ENCODE peak calls at places on chromosomes 1 and 21, in seven cellular contexts. X is neuronal stem cell, U is mesendoderm, W is mesenchymal stem cell, D is trophoblast cell, S is H9, J is H1. K is an unnamed sample.

GRCh38 chr1:32939655-32940371 is 24.8 kb downstream of the RNF19B start:
- DNase-seq in J (no peak), U (no peak), X (no peak), S (no peak), D (no peak), W (peak; percentile 77), K (peak; percentile 96)

GRCh38 chr21:30979054-30979453 is 59.2 kb downstream of the KRTAP19-8 start:
- DNase-seq in U (no peak), D (no peak), S (no peak), J (no peak), X (no peak), W (no peak), K (no peak)

GRCh38 chr1:181061891-181062777 is 26.4 kb upstream of the IER5 start:
- DNase-seq in U (no peak), W (no peak), X (no peak), S (no peak), D (peak; percentile 25), J (no peak), K (no peak)

GRCh38 chr1:180155202-180155682 is 573 bp downstream of the QSOX1 start:
- DNase-seq in U (peak; percentile 44), J (peak; percentile 59), X (no peak), D (peak; percentile 33), W (peak; percentile 24), S (no peak), K (no peak)

GRCh38 chr1:155127105-155127671 is 488 bp upstream of the EFNA1 start:
- DNase-seq in X (no peak), J (peak; percentile 63), W (peak; percentile 76), S (peak; percentile 52), D (peak; percentile 80), U (peak; percentile 81), K (peak; percentile 57)

GRCh38 chr1:110384581-110385321 is 6.1 kb downstream of the SLC16A4 start:
- DNase-seq in U (no peak), W (no peak), S (no peak), D (no peak), X (no peak), J (no peak), K (no peak)

GRCh38 chr1:24990136-24990535 is 60.1 kb upstream of the RUNX3 start:
- DNase-seq in U (no peak), X (no peak), W (no peak), S (no peak), D (no peak), J (no peak), K (no peak)

GRCh38 chr1:161068306-161069200 is 1.1 kb downstream of the ARHGAP30 start:
- DNase-seq in X (no peak), J (no peak), U (no peak), D (no peak), S (peak; percentile 65), W (no peak), K (no peak)

GRCh38 chr1:154264454-154264853 is 8.0 kb upstream of the HAX1 start:
- DNase-seq in J (no peak), W (peak; percentile 10), U (no peak), D (no peak), S (no peak), X (no peak), K (no peak)

GRCh38 chr1:234839663-234840062 is 229.7 kb upstream of the IRF2BP2 start:
- DNase-seq in D (no peak), W (no peak), X (no peak), S (no peak), J (no peak), U (peak; percentile 57), K (no peak)

GRCh38 chr1:153441238-153441755 is 19.2 kb downstream of the S100A7 start:
- DNase-seq in D (no peak), X (no peak), S (no peak), U (no peak), J (no peak), W (no peak), K (no peak)

GRCh38 chr1:206909167-206909882 is 12.1 kb downstream of the IL24 start:
- DNase-seq in S (peak; percentile 80), J (peak; percentile 84), X (no peak), D (peak; percentile 73), W (no peak), U (peak; percentile 59), K (no peak)

GRCh38 chr1:182703539-182703938 is 19.2 kb upstream of the RGS8 start:
- DNase-seq in U (no peak), D (no peak), J (no peak), W (no peak), S (no peak), X (no peak), K (no peak)

GRCh38 chr1:29381426-29381825 is 145.1 kb downstream of the PTPRU start:
- DNase-seq in J (no peak), D (no peak), X (no peak), W (no peak), U (no peak), S (no peak), K (no peak)

GRCh38 chr1:174968750-174969244 is 30.9 kb upstream of the CACYBP start:
- DNase-seq in J (no peak), S (no peak), U (no peak), X (no peak), W (peak; percentile 69), D (peak; percentile 24), K (peak; percentile 57)

GRCh38 chr1:234826352-234826751 is 216.4 kb upstream of the IRF2BP2 start:
- DNase-seq in W (no peak), U (no peak), X (no peak), D (no peak), S (no peak), J (no peak), K (no peak)

GRCh38 chr1:247089616-247090375 is 11.2 kb upstream of the ZNF670 start:
- DNase-seq in S (no peak), W (no peak), J (no peak), X (no peak), D (no peak), U (peak; percentile 52), K (no peak)

GRCh38 chr1:230303822-230304221 is 122.3 kb downstream of the PGBD5 start:
- DNase-seq in J (no peak), U (no peak), W (no peak), S (no peak), D (no peak), X (no peak), K (peak; percentile 48)

GRCh38 chr1:51240096-51240495 is 4.0 kb downstream of the RNF11 start:
- DNase-seq in W (no peak), U (no peak), D (no peak), X (peak; percentile 15), J (peak; percentile 16), S (no peak), K (no peak)

GRCh38 chr1:56578963-56579875 is at the start of gene PLPP3:
- DNase-seq in J (peak; percentile 80), D (peak; percentile 85), W (peak; percentile 95), X (peak; percentile 85), S (peak; percentile 87), U (peak; percentile 93), K (peak; percentile 94)

GRCh38 chr1:232979596-232979995 is 29.2 kb downstream of the NTPCR start:
- DNase-seq in U (no peak), D (no peak), W (no peak), X (no peak), S (no peak), J (no peak), K (no peak)

GRCh38 chr1:22665752-22666151 is 12.7 kb downstream of the C1QB start:
- DNase-seq in S (peak; percentile 63), W (peak; percentile 46), U (peak; percentile 63), X (peak; percentile 47), J (peak; percentile 79), D (peak; percentile 63), K (peak; percentile 43)

GRCh38 chr1:94301186-94301585 is 63.8 kb upstream of the ARHGAP29 start:
- DNase-seq in U (no peak), D (no peak), X (no peak), W (no peak), S (no peak), J (no peak), K (no peak)
- H3K4me2 ChIP-seq in U (no peak overlapping the region), D (no peak overlapping the region), X (no peak overlapping the region), W (no peak overlapping the region), S (no peak overlapping the region), J (no peak overlapping the region), K (no peak overlapping the region)

DNA sequence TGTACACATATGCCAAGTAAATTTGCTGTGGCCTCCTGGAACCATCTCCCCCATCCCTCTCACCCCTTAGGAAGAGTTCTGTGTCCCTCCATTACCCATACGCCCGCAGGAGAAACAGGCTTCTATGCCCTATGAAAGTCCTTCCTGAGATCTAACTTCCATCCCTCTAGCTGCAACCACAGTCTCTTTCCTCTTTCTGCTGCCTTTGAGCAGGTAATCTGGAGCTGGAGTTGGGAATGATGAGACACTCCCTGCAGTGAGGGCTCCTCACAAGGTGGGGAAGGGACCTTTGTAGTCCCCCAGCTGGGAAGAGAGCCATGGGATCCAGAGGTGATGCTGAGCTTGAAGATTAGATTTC is 2.0 kb upstream of the KCNQ4 start:
- DNase-seq in X (no peak), S (no peak), J (no peak), W (no peak), D (no peak), U (no peak), K (no peak)
- H3K9ac ChIP-seq in X (no peak overlapping the region), S (no peak overlapping the region), J (no peak overlapping the region), W (no peak overlapping the region), D (no peak overlapping the region), U (no peak overlapping the region), K (no peak overlapping the region)

DNA sequence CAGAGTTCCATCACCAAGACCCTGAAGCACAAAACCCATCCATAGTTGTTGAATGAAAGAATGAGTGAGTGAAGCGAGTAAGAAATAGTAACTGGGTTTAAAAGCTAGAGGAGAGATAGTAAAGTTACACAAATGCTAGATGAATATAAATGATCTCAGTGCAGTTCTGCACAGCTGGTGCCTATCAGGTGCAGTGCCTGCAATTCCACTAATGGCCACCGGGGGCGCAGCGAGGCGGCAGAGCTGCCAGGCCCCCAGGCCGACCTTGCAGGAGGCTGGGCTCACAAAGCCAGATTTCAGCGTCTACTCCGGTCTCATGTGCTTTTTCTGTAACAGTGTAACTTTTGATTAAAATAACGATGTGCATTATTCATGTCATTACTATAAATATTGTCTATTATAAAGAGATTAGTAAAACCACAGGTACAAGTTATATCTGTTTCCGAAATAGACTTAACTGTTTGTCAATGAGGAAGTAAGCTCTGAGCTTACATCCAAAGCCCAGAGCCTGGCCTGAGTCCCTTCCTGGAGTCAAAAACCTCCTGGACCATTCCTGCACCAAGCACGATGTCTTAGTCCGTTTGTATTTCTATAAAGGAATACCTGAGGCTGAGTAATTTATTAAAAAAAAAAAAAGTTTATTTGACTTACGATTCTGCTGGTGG is 477.6 kb downstream of the NPHP4 start:
- DNase-seq in S (peak; percentile 70), X (peak; percentile 48), W (peak; percentile 3), D (peak; percentile 74), U (peak; percentile 45), J (peak; percentile 94), K (peak; percentile 7)
- H3K18ac ChIP-seq in S (no peak overlapping the region), X (no peak overlapping the region), W (no peak overlapping the region), D (no peak overlapping the region), U (no peak overlapping the region), J (no peak overlapping the region), K (no peak overlapping the region)

GRCh38 chr1:13543927-13544556 is 30.2 kb upstream of the LRRC38 start:
- DNase-seq in S (no peak), D (peak; percentile 13), J (no peak), U (peak; percentile 30), W (no peak), X (peak; percentile 11), K (no peak)

GRCh38 chr1:13541435-13542215 is 27.8 kb upstream of the LRRC38 start:
- DNase-seq in D (no peak), J (no peak), S (no peak), X (no peak), W (no peak), U (no peak), K (no peak)

GRCh38 chr1:13546791-13547190 is 33.0 kb upstream of the LRRC38 start:
- DNase-seq in J (no peak), D (no peak), S (no peak), W (no peak), U (no peak), X (no peak), K (no peak)

GRCh38 chr1:13540871-13541270 is 27.1 kb upstream of the LRRC38 start:
- DNase-seq in W (no peak), J (no peak), S (no peak), D (no peak), X (no peak), U (no peak), K (no peak)

GRCh38 chr1:13543451-13543911 is 29.7 kb upstream of the LRRC38 start:
- DNase-seq in J (no peak), W (no peak), D (no peak), X (no peak), U (no peak), S (no peak), K (no peak)
- H3K4me2 ChIP-seq in J (no peak overlapping the region), W (no peak overlapping the region), D (no peak overlapping the region), X (no peak overlapping the region), U (no peak overlapping the region), S (no peak overlapping the region), K (no peak overlapping the region)